ENCODE peak calls at places on chromosome 1, in four cellular contexts. One of them, this sample, is unnamed.

GRCh38 chr1:1764876-1765478 is 13.3 kb downstream of the NADK start:
- DNase-seq in dermis blood vessel endothelial cell: no peak
- DNase-seq in RCC 7860: no peak
- DNase-seq in ACHN: no peak
- DNase-seq in this sample: no peak

GRCh38 chr1:81439046-81439823 is 361.5 kb upstream of the ADGRL2 start:
- DNase-seq in dermis blood vessel endothelial cell: no peak
- DNase-seq in RCC 7860: no peak
- DNase-seq in ACHN: no peak
- DNase-seq in this sample: no peak

GRCh38 chr1:56424744-56425493 is 154.4 kb downstream of the PLPP3 start:
- DNase-seq in dermis blood vessel endothelial cell: peak; percentile 84
- DNase-seq in RCC 7860: peak; percentile 79
- DNase-seq in ACHN: peak; percentile 56
- DNase-seq in this sample: no peak

GRCh38 chr1:51945591-51945990 is 44.9 kb downstream of the RAB3B start:
- DNase-seq in dermis blood vessel endothelial cell: peak; percentile 92
- DNase-seq in RCC 7860: no peak
- DNase-seq in ACHN: no peak
- DNase-seq in this sample: no peak

GRCh38 chr1:121516279-121516967 is 331.6 kb downstream of the SRGAP2C start:
- DNase-seq in dermis blood vessel endothelial cell: no peak
- DNase-seq in RCC 7860: no peak
- DNase-seq in ACHN: no peak
- DNase-seq in this sample: peak; percentile 46

GRCh38 chr1:93814795-93815737 is 63.9 kb downstream of the DNTTIP2 start:
- DNase-seq in dermis blood vessel endothelial cell: no peak
- DNase-seq in RCC 7860: no peak
- DNase-seq in ACHN: no peak
- DNase-seq in this sample: no peak

GRCh38 chr1:20686878-20687725 is 25.9 kb upstream of the DDOST start:
- DNase-seq in dermis blood vessel endothelial cell: no peak
- DNase-seq in RCC 7860: no peak
- DNase-seq in ACHN: no peak
- DNase-seq in this sample: no peak

GRCh38 chr1:99327357-99327756 is 63.1 kb downstream of the PLPPR4 start:
- DNase-seq in dermis blood vessel endothelial cell: no peak
- DNase-seq in RCC 7860: no peak
- DNase-seq in ACHN: no peak
- DNase-seq in this sample: no peak

GRCh38 chr1:95084317-95085176 is 11.8 kb upstream of the ALG14 start:
- DNase-seq in dermis blood vessel endothelial cell: peak; percentile 63
- DNase-seq in RCC 7860: peak; percentile 11
- DNase-seq in ACHN: peak; percentile 41
- DNase-seq in this sample: no peak

GRCh38 chr1:223133824-223134435 is 9.1 kb downstream of the TLR5 start:
- DNase-seq in dermis blood vessel endothelial cell: peak; percentile 89
- DNase-seq in RCC 7860: peak; percentile 48
- DNase-seq in ACHN: peak; percentile 85
- DNase-seq in this sample: peak; percentile 65

GRCh38 chr1:18783705-18784522 is 75.5 kb downstream of the TAS1R2 start:
- DNase-seq in dermis blood vessel endothelial cell: no peak
- DNase-seq in RCC 7860: no peak
- DNase-seq in ACHN: no peak
- DNase-seq in this sample: no peak

GRCh38 chr1:105641407-105641806 is 1415.1 kb upstream of the PRMT6 start:
- DNase-seq in dermis blood vessel endothelial cell: no peak
- DNase-seq in RCC 7860: no peak
- DNase-seq in ACHN: no peak
- DNase-seq in this sample: no peak

GRCh38 chr1:113981962-113982931 is 3.0 kb downstream of the OLFML3 start:
- DNase-seq in dermis blood vessel endothelial cell: no peak
- DNase-seq in RCC 7860: peak; percentile 45
- DNase-seq in ACHN: no peak
- DNase-seq in this sample: no peak

GRCh38 chr1:44777547-44777946 is 2.2 kb downstream of the RPS8 start:
- DNase-seq in dermis blood vessel endothelial cell: no peak
- DNase-seq in RCC 7860: no peak
- DNase-seq in ACHN: no peak
- DNase-seq in this sample: no peak

GRCh38 chr1:88191917-88192316 is 492.2 kb upstream of the PKN2 start:
- DNase-seq in dermis blood vessel endothelial cell: no peak
- DNase-seq in RCC 7860: no peak
- DNase-seq in ACHN: no peak
- DNase-seq in this sample: no peak

GRCh38 chr1:202665417-202665816 is 44.8 kb downstream of the SYT2 start:
- DNase-seq in dermis blood vessel endothelial cell: no peak
- DNase-seq in RCC 7860: no peak
- DNase-seq in ACHN: no peak
- DNase-seq in this sample: no peak